ENCODE peak calls at places on chromosomes 4 and X, in five cellular contexts. G is right atrium auricular region, X is neural progenitor cell, T is gastrocnemius medialis, Z is GM12865. Q is an unnamed sample.

GRCh38 chrX:19699151-19699550 is 183.8 kb upstream of the MAP3K15 start:
- DNase-seq in G (no peak), Z (no peak), T (no peak), X (no peak), Q (no peak)

GRCh38 chr4:91064157-91064853 is 937.1 kb downstream of the CCSER1 start:
- DNase-seq in T (no peak), G (no peak), X (peak), Z (no peak), Q (peak)

GRCh38 chrX:150436200-150436599 is 73.1 kb downstream of the MAMLD1 start:
- DNase-seq in T (no peak), G (no peak), Z (no peak), X (no peak), Q (no peak)

GRCh38 chrX:21840199-21840557 is 761 bp downstream of the MBTPS2 start:
- DNase-seq in G (no peak), T (no peak), Z (peak), X (no peak), Q (no peak)

GRCh38 chr4:107951551-107951950 is 20.2 kb downstream of the CYP2U1 start:
- DNase-seq in G (no peak), Z (no peak), T (no peak), X (no peak), Q (no peak)

GRCh38 chrX:148928803-148929202 is 428.4 kb downstream of the AFF2 start:
- DNase-seq in T (no peak), X (no peak), G (no peak), Z (no peak), Q (no peak)

GRCh38 chr4:119570401-119570800 is 58.2 kb downstream of the PDE5A start:
- DNase-seq in T (no peak), Z (no peak), X (no peak), G (no peak), Q (no peak)

GRCh38 chrX:40172169-40172979 is 74.6 kb upstream of the BCOR start:
- DNase-seq in G (no peak), T (peak), Z (peak), X (peak), Q (no peak)

GRCh38 chrX:48025561-48025960 is 18.8 kb downstream of the SPACA5 start:
- DNase-seq in X (peak), Z (peak), T (no peak), G (no peak), Q (peak)

DNA sequence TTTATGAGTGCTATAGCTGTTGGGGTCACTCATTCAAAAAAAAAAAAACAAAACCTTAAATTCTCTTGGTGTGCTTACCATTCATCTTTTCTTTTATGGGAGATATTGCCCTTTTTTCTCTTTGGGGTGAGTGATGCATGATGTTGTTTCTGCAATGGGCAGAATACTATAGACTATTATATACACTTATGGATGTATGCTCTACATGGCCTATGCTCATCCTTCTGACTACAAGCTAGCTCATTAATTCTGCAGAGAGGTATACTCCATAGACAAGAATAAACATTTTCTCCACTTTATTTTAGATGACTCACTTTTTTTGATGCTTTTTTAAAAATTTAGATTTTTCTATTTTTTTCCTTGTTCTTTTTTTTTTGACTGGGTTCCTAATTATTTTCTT is 160.3 kb upstream of the ANK2 start:
- DNase-seq in T (no peak), G (no peak), Z (no peak), X (no peak), Q (no peak)
- H3K4me3 ChIP-seq in T (no peak), G (no peak), Z (peak), X (no peak), Q (peak)

GRCh38 chrX:44456685-44457084 is 86.0 kb downstream of the FUNDC1 start:
- DNase-seq in X (no peak), T (no peak), Z (no peak), G (no peak), Q (no peak)

GRCh38 chrX:44462851-44463250 is 79.8 kb downstream of the FUNDC1 start:
- DNase-seq in G (no peak), X (no peak), T (peak), Z (no peak), Q (no peak)

GRCh38 chrX:44459501-44459900 is 83.2 kb downstream of the FUNDC1 start:
- DNase-seq in Z (no peak), G (no peak), T (no peak), X (no peak), Q (no peak)
- H3K4me3 ChIP-seq in Z (no peak), G (no peak), T (no peak), X (no peak), Q (no peak)

DNA sequence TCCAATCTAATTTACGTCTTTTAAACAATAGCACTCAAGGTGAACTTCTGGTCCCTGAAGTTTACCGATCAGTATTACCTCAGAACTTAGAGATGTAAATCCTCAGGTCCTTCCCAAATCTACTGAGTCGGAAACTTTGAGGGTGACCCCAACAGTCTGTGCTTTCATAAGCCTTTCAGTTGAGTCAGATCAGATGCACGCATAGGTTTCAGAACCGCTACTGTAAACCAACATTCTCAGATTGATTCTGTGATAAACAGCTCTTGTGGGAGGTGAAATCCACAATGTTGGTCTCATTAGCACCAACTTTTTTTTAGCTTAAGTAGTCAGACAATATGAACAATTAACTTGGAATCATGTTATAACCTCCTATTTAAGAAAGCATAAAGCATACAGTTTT is 86.0 kb downstream of the WWC2 start:
- DNase-seq in G (no peak), X (no peak), T (no peak), Z (peak), Q (no peak)
- H3K4me3 ChIP-seq in G (no peak), X (no peak), T (no peak), Z (no peak), Q (no peak)

GRCh38 chr4:687975-688694 is 816 bp downstream of the SLC49A3 start:
- DNase-seq in G (no peak), T (peak), Z (no peak), X (no peak), Q (no peak)

GRCh38 chr4:687048-687974 is 1.6 kb downstream of the SLC49A3 start:
- DNase-seq in G (peak), X (no peak), T (peak), Z (no peak), Q (peak)

GRCh38 chr4:689498-690122 is 659 bp upstream of the SLC49A3 start:
- DNase-seq in G (no peak), T (no peak), X (no peak), Z (peak), Q (no peak)

GRCh38 chr4:686371-687040 is 2.4 kb downstream of the SLC49A3 start:
- DNase-seq in Z (no peak), G (no peak), X (no peak), T (no peak), Q (peak)

DNA sequence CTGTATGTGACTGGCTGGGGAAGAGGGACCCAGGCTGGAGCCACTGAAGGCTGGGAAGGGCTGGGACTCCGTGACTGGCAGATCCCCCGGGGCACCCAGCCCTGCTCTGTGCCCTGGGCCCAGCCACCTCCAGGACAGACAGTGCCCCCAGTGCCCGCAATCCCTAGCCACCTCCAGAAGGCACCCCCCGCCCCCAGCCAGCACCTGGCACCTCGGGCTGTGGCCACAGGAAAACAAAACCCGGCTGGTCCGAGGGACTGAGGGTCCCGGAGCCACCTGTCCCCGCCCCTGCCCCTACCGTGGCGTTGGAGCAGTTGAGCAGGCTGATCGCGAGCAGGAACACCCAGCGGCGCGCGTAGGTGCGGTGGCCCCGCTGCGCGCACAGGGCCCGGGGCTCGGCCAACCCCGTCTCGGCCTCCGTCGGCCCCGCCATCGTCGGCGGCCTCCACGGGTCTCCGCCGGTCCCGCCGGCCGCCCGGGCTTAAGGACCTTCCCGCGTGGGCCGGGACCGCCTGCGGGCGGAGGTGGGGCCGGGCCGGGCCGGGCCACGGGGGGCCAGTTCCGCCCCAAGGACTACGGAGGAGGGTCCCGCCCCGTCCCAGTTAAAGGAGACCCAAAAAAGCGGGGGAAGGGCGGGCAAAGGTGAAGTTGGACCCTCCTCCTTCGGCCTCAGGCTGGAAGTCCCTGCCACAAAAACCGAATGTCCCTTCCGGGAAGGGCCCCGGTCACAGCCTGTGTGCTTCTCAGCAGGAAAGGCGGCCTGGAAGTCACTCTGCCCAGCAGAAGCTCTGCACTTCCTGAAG is at the start of gene SLC49A3:
- DNase-seq in Z (no peak), X (peak), T (no peak), G (no peak), Q (no peak)
- H3K4me3 ChIP-seq in Z (no peak), X (peak), T (peak), G (peak), Q (no peak)

GRCh38 chr4:165873298-165874071 is 448 bp downstream of the TLL1 start:
- DNase-seq in Z (peak), X (peak), T (no peak), G (no peak), Q (peak)
- H3K4me3 ChIP-seq in Z (no peak), X (peak), T (peak), G (peak), Q (peak)

GRCh38 chr4:25926473-25926872 is 12.5 kb downstream of the SMIM20 start:
- DNase-seq in Z (no peak), T (no peak), X (no peak), G (no peak), Q (peak)

GRCh38 chr4:25928320-25928955 is 14.4 kb downstream of the SMIM20 start:
- DNase-seq in G (no peak), X (no peak), T (no peak), Z (no peak), Q (no peak)

GRCh38 chr4:25930722-25931354 is 16.8 kb downstream of the SMIM20 start:
- DNase-seq in G (no peak), Z (no peak), T (no peak), X (no peak), Q (no peak)

GRCh38 chr4:25927361-25928040 is 13.5 kb downstream of the SMIM20 start:
- DNase-seq in X (no peak), G (no peak), T (no peak), Z (no peak), Q (no peak)

DNA sequence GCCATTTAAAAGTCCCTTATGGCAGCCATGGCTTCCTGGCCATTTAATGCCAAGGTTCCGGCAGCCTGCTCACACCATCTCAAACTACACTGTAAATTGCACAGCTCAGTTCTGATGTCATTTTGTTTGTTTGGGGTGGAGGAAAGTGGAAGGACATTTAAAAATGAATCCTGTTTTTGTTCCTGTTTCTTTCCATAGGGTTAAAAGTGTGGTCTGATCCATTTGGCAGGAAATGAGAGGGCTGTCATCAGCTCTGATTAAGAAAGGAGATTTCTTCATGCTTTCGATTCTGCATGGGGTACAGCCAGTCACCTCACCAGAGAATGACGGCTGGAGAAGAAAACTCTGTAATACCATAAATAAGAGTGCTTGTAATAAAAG is 14.9 kb downstream of the SMIM20 start:
- DNase-seq in Z (no peak), T (no peak), G (no peak), X (no peak), Q (no peak)
- H3K4me3 ChIP-seq in Z (no peak), T (peak), G (no peak), X (no peak), Q (no peak)

Q was measured in BE2C.